ENCODE peak calls at places on chromosome 13, in nine cellular contexts. K, B, Q, J, U, Z, E, M and A are unnamed samples. For H3K9me3, the result is how much of the 10 kb centered on the place peaks cover.

GRCh38 chr13:53038993-53039392 is 10.4 kb downstream of the OLFM4 start:
- DNase-seq in K (no peak), B (no peak), Q (no peak), J (no peak), U (no peak), Z (no peak), E (no peak), M (no peak), A (no peak)

GRCh38 chr13:98528663-98529064 is 48.2 kb downstream of the STK24 start:
- DNase-seq in K (no peak), B (no peak), Q (no peak), J (no peak), U (no peak), Z (no peak), E (no peak), M (no peak), A (no peak)

GRCh38 chr13:93951153-93951552 is 528.3 kb downstream of the DCT start:
- DNase-seq in K (no peak), B (no peak), Q (no peak), J (no peak), U (no peak), Z (no peak), E (no peak), M (no peak), A (no peak)

GRCh38 chr13:68358218-68358817 is 1128.2 kb upstream of the PCDH9 start:
- DNase-seq in K (no peak), B (no peak), Q (no peak), J (no peak), U (no peak), Z (no peak), E (no peak), M (no peak), A (no peak)

GRCh38 chr13:98083507-98083906 is 59.4 kb upstream of the FARP1 start:
- DNase-seq in K (no peak), B (no peak), Q (no peak), J (no peak), U (no peak), Z (no peak), E (no peak), M (peak), A (no peak)

GRCh38 chr13:40624338-40624737 is 42.1 kb downstream of the FOXO1 start:
- DNase-seq in K (no peak), B (no peak), Q (no peak), J (no peak), U (no peak), Z (no peak), E (no peak), M (no peak), A (no peak)

GRCh38 chr13:45180713-45181601 is 19.9 kb downstream of the KCTD4 start:
- DNase-seq in K (no peak), B (no peak), Q (no peak), J (no peak), U (no peak), Z (no peak), E (no peak), M (no peak), A (no peak)

GRCh38 chr13:56189439-56189838 is 951.3 kb upstream of the PRR20A start:
- DNase-seq in K (no peak), B (no peak), Q (no peak), J (no peak), U (no peak), Z (no peak), E (no peak), M (no peak), A (no peak)

GRCh38 chr13:46052314-46053161 is at the start of gene ZC3H13:
- DNase-seq in K (peak), B (peak), Q (peak), J (peak), U (peak), Z (peak), E (peak), M (peak), A (peak)

GRCh38 chr13:95002126-95002525 is 289.8 kb upstream of the SOX21 start:
- DNase-seq in K (no peak), B (no peak), Q (no peak), J (no peak), U (no peak), Z (no peak), E (no peak), M (no peak), A (peak)

GRCh38 chr13:34357435-34358232 is 539.7 kb downstream of the RFC3 start:
- DNase-seq in K (no peak), B (peak), Q (no peak), J (no peak), U (no peak), Z (no peak), E (no peak), M (peak), A (no peak)

GRCh38 chr13:32432856-32433255 is 4.9 kb upstream of the N4BP2L1 start:
- DNase-seq in K (no peak), B (no peak), Q (no peak), J (no peak), U (no peak), Z (no peak), E (no peak), M (no peak), A (no peak)

GRCh38 chr13:27619093-27619705 is 1.1 kb downstream of the LNX2 start:
- DNase-seq in K (no peak), B (no peak), Q (no peak), J (peak), U (no peak), Z (no peak), E (no peak), M (no peak), A (no peak)

GRCh38 chr13:64453831-64454230 is 2776.3 kb downstream of the PCDH9 start:
- DNase-seq in K (no peak), B (no peak), Q (no peak), J (no peak), U (no peak), Z (no peak), E (no peak), M (no peak), A (no peak)

GRCh38 chr13:84980571-84980970 is 818.6 kb downstream of the SLITRK6 start:
- DNase-seq in K (no peak), B (no peak), Q (no peak), J (no peak), U (no peak), Z (no peak), E (no peak), M (no peak), A (no peak)

DNA sequence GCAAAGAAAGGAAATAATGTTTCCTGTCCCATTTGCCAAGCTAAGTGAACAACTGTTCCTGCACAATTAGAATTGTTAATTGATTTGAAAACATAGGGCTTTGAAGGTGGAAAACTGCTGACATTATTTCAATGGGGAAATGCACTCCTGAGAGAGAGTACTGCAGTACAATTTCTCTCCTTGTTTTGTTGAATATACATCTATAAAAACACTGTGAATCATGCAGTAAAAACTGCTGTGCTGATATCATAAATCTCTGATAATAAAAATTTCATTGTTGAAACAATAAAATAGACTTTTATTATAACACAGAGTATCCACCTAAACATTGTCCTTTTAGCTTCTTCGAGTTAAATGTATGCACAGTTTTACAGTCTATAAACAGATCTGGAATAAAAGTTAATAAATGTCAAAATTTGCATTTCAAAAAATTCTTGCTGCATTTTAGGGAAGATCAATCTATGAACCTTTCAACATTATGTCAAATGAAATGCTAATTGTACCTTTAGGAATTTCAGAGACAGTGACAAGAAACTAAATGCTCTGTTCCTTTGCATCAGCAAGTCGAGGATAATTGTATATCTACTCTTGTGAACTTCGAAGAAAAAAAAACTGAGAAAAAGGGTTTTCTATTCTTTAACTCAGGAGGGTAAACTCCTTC is 328.2 kb upstream of the DACH1 start:
- DNase-seq in K (no peak), B (no peak), Q (no peak), J (no peak), U (no peak), Z (no peak), E (no peak), M (no peak), A (no peak)
- H3K4me3 ChIP-seq in K (no peak), B (no peak), Q (no peak), J (no peak), U (no peak), Z (no peak), E (no peak), M (no peak), A (no peak)

GRCh38 chr13:113597386-113598080 is 13.0 kb downstream of the TFDP1 start:
- DNase-seq in K (no peak), B (no peak), Q (no peak), J (no peak), U (no peak), Z (no peak), E (no peak), M (no peak), A (no peak)

GRCh38 chr13:113598481-113598880 is 13.9 kb downstream of the TFDP1 start:
- DNase-seq in K (no peak), B (no peak), Q (no peak), J (no peak), U (no peak), Z (no peak), E (no peak), M (no peak), A (no peak)

GRCh38 chr13:113596321-113597200 is 12.0 kb downstream of the TFDP1 start:
- DNase-seq in K (no peak), B (no peak), Q (peak), J (no peak), U (no peak), Z (no peak), E (no peak), M (no peak), A (no peak)

GRCh38 chr13:113599396-113599795 is 14.8 kb downstream of the TFDP1 start:
- DNase-seq in K (no peak), B (no peak), Q (no peak), J (no peak), U (no peak), Z (peak), E (no peak), M (no peak), A (peak)

DNA sequence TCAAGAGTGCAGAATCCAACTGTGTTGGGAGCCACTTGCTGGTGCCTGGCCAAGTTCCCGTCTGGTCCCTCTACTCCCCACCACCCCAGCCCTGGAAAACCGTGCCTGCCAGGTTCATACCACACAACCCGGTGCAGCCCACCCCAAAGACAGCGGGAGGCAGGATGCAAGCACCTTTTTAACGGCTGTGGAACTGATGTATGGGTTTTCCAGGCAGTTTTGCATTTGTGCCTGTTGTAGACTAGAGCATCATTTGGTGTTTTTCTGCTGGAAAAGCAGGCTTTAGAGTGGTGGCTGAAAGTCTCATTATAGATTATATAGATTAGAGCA is 13.5 kb downstream of the TFDP1 start:
- DNase-seq in K (no peak), B (no peak), Q (no peak), J (no peak), U (no peak), Z (no peak), E (no peak), M (no peak), A (no peak)
- H3K9me3 ChIP-seq in K (under half), B (under half), Q (under half), J (under half), U (under half), Z (under half), E (under half), M (under half), A (under half)

GRCh38 chr13:28755546-28755870 is 36.7 kb upstream of the SLC46A3 start:
- DNase-seq in K (no peak), B (no peak), Q (no peak), J (no peak), U (no peak), Z (no peak), E (no peak), M (no peak), A (no peak)
- H3K4me3 ChIP-seq in K (no peak), B (no peak), Q (no peak), J (no peak), U (no peak), Z (no peak), E (peak), M (no peak), A (no peak)

GRCh38 chr13:71339010-71339409 is 528.0 kb downstream of the DACH1 start:
- DNase-seq in K (no peak), B (no peak), Q (no peak), J (no peak), U (no peak), Z (no peak), E (no peak), M (no peak), A (no peak)

DNA sequence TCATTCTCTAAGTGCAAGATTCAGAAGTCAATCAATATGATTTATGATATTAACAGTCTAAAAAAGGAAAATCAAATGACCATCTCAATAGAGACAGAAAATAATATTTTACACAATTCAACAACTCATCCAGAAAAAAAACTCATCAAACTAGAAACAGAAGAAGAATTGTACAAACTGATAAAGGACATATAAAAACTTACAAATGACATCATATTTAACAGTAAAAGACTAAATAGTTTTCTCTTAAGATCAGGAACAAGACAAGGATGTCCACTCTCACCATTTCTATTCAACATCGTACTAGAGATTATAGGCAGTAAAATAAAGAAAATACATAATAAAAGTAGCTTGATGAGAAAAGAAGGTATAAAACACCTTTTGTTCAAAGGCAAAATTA is 527.3 kb downstream of the DACH1 start:
- DNase-seq in K (no peak), B (no peak), Q (no peak), J (no peak), U (no peak), Z (no peak), E (no peak), M (no peak), A (no peak)
- H3K9me3 ChIP-seq in K (under half), B (under half), Q (under half), J (under half), U (under half), Z (under half), E (under half), M (under half), A (under half)